ENCODE peak calls at places on chromosomes 12 and 14, in eight cellular contexts. One of them, this sample, is unnamed.

GRCh38 chr12:32946504-32947131 is 50.0 kb upstream of the PKP2 start:
- DNase-seq in tibial artery: no peak
- DNase-seq in neuronal stem cell: no peak
- DNase-seq in tibial nerve: no peak
- DNase-seq in pancreas: no peak
- DNase-seq in right lobe of liver: no peak
- DNase-seq in fibroblast of lung: no peak
- DNase-seq in HCT116: no peak
- DNase-seq in this sample: no peak

GRCh38 chr14:95701846-95702221 is 12.1 kb downstream of the TCL1A start:
- DNase-seq in tibial artery: no peak
- DNase-seq in neuronal stem cell: no peak
- DNase-seq in tibial nerve: no peak
- DNase-seq in pancreas: no peak
- DNase-seq in right lobe of liver: no peak
- DNase-seq in fibroblast of lung: peak
- DNase-seq in HCT116: no peak
- DNase-seq in this sample: no peak

GRCh38 chr12:131950182-131950913 is 606 bp downstream of the EP400 start:
- DNase-seq in tibial artery: no peak
- DNase-seq in neuronal stem cell: no peak
- DNase-seq in tibial nerve: no peak
- DNase-seq in pancreas: no peak
- DNase-seq in right lobe of liver: peak
- DNase-seq in fibroblast of lung: no peak
- DNase-seq in HCT116: no peak
- DNase-seq in this sample: no peak

GRCh38 chr14:30064454-30064853 is 136.8 kb upstream of the PRKD1 start:
- DNase-seq in tibial artery: no peak
- DNase-seq in neuronal stem cell: no peak
- DNase-seq in tibial nerve: no peak
- DNase-seq in pancreas: no peak
- DNase-seq in right lobe of liver: no peak
- DNase-seq in fibroblast of lung: peak
- DNase-seq in HCT116: no peak
- DNase-seq in this sample: no peak

GRCh38 chr12:111529424-111530368 is 69.4 kb downstream of the ATXN2 start:
- DNase-seq in tibial artery: no peak
- DNase-seq in neuronal stem cell: peak
- DNase-seq in tibial nerve: no peak
- DNase-seq in pancreas: peak
- DNase-seq in right lobe of liver: no peak
- DNase-seq in fibroblast of lung: peak
- DNase-seq in HCT116: peak
- DNase-seq in this sample: no peak

GRCh38 chr12:96208346-96208745 is 14.2 kb downstream of the ELK3 start:
- DNase-seq in tibial artery: no peak
- DNase-seq in neuronal stem cell: no peak
- DNase-seq in tibial nerve: no peak
- DNase-seq in pancreas: no peak
- DNase-seq in right lobe of liver: no peak
- DNase-seq in fibroblast of lung: peak
- DNase-seq in HCT116: no peak
- DNase-seq in this sample: no peak

GRCh38 chr14:58108717-58109116 is 43.3 kb downstream of the ARMH4 start:
- DNase-seq in tibial artery: no peak
- DNase-seq in neuronal stem cell: no peak
- DNase-seq in tibial nerve: no peak
- DNase-seq in pancreas: no peak
- DNase-seq in right lobe of liver: no peak
- DNase-seq in fibroblast of lung: no peak
- DNase-seq in HCT116: no peak
- DNase-seq in this sample: no peak

GRCh38 chr14:102883028-102883953 is 39.2 kb upstream of the AMN start:
- DNase-seq in tibial artery: no peak
- DNase-seq in neuronal stem cell: no peak
- DNase-seq in tibial nerve: no peak
- DNase-seq in pancreas: no peak
- DNase-seq in right lobe of liver: no peak
- DNase-seq in fibroblast of lung: no peak
- DNase-seq in HCT116: no peak
- DNase-seq in this sample: no peak

GRCh38 chr12:1531160-1531653 is 63.2 kb downstream of the FBXL14 start:
- DNase-seq in tibial artery: no peak
- DNase-seq in neuronal stem cell: no peak
- DNase-seq in tibial nerve: no peak
- DNase-seq in pancreas: peak
- DNase-seq in right lobe of liver: no peak
- DNase-seq in fibroblast of lung: no peak
- DNase-seq in HCT116: no peak
- DNase-seq in this sample: no peak

GRCh38 chr14:77204457-77204796 is 22.8 kb downstream of the TMEM63C start:
- DNase-seq in tibial artery: no peak
- DNase-seq in neuronal stem cell: no peak
- DNase-seq in tibial nerve: no peak
- DNase-seq in pancreas: no peak
- DNase-seq in right lobe of liver: no peak
- DNase-seq in fibroblast of lung: no peak
- DNase-seq in HCT116: no peak
- DNase-seq in this sample: peak
- H3K27ac ChIP-seq in tibial artery: no peak
- H3K27ac ChIP-seq in neuronal stem cell: no peak
- H3K27ac ChIP-seq in tibial nerve: no peak
- H3K27ac ChIP-seq in pancreas: no peak
- H3K27ac ChIP-seq in right lobe of liver: no peak
- H3K27ac ChIP-seq in fibroblast of lung: no peak
- H3K27ac ChIP-seq in HCT116: no peak
- H3K27ac ChIP-seq in this sample: no peak

DNA sequence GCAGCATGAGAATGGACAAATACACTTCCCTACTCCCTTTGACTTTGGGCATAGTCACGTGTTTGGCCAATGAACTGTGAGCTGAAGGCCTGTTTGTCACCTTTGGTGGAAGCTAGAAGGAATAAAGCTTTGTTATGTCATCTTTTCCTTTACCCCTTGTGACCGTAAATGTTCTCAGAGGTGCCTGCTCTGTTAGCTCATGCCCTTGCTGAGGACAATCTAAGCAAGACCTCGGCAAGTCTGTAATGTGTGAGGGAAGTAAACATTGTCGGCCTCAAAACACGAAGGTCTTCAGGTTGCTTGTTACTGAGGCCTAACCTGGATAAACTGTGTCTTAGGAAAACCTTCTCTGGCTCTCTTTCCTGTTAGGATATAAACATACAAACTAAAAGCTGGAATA is 354.2 kb downstream of the TMEM132D start:
- DNase-seq in tibial artery: no peak
- DNase-seq in neuronal stem cell: no peak
- DNase-seq in tibial nerve: no peak
- DNase-seq in pancreas: no peak
- DNase-seq in right lobe of liver: no peak
- DNase-seq in fibroblast of lung: no peak
- DNase-seq in HCT116: no peak
- DNase-seq in this sample: no peak
- H3K27ac ChIP-seq in tibial artery: no peak
- H3K27ac ChIP-seq in neuronal stem cell: no peak
- H3K27ac ChIP-seq in tibial nerve: no peak
- H3K27ac ChIP-seq in pancreas: peak
- H3K27ac ChIP-seq in right lobe of liver: no peak
- H3K27ac ChIP-seq in fibroblast of lung: no peak
- H3K27ac ChIP-seq in HCT116: no peak
- H3K27ac ChIP-seq in this sample: no peak

GRCh38 chr14:34548472-34548981 is 9.0 kb upstream of the EAPP start:
- DNase-seq in tibial artery: peak
- DNase-seq in neuronal stem cell: no peak
- DNase-seq in tibial nerve: no peak
- DNase-seq in pancreas: no peak
- DNase-seq in right lobe of liver: peak
- DNase-seq in fibroblast of lung: no peak
- DNase-seq in HCT116: no peak
- DNase-seq in this sample: no peak
- H3K27ac ChIP-seq in tibial artery: peak
- H3K27ac ChIP-seq in neuronal stem cell: no peak
- H3K27ac ChIP-seq in tibial nerve: peak
- H3K27ac ChIP-seq in pancreas: no peak
- H3K27ac ChIP-seq in right lobe of liver: no peak
- H3K27ac ChIP-seq in fibroblast of lung: no peak
- H3K27ac ChIP-seq in HCT116: peak
- H3K27ac ChIP-seq in this sample: no peak

GRCh38 chr14:72616294-72616693 is 277.6 kb downstream of the DPF3 start:
- DNase-seq in tibial artery: peak
- DNase-seq in neuronal stem cell: no peak
- DNase-seq in tibial nerve: no peak
- DNase-seq in pancreas: no peak
- DNase-seq in right lobe of liver: no peak
- DNase-seq in fibroblast of lung: no peak
- DNase-seq in HCT116: no peak
- DNase-seq in this sample: no peak

GRCh38 chr14:72619071-72619710 is 274.7 kb downstream of the DPF3 start:
- DNase-seq in tibial artery: no peak
- DNase-seq in neuronal stem cell: no peak
- DNase-seq in tibial nerve: no peak
- DNase-seq in pancreas: no peak
- DNase-seq in right lobe of liver: no peak
- DNase-seq in fibroblast of lung: no peak
- DNase-seq in HCT116: no peak
- DNase-seq in this sample: no peak

GRCh38 chr14:72618424-72618823 is 275.5 kb downstream of the DPF3 start:
- DNase-seq in tibial artery: no peak
- DNase-seq in neuronal stem cell: no peak
- DNase-seq in tibial nerve: no peak
- DNase-seq in pancreas: no peak
- DNase-seq in right lobe of liver: no peak
- DNase-seq in fibroblast of lung: no peak
- DNase-seq in HCT116: no peak
- DNase-seq in this sample: no peak

GRCh38 chr14:72616811-72617210 is 277.1 kb downstream of the DPF3 start:
- DNase-seq in tibial artery: no peak
- DNase-seq in neuronal stem cell: no peak
- DNase-seq in tibial nerve: no peak
- DNase-seq in pancreas: no peak
- DNase-seq in right lobe of liver: no peak
- DNase-seq in fibroblast of lung: no peak
- DNase-seq in HCT116: no peak
- DNase-seq in this sample: no peak

GRCh38 chr14:72617391-72618011 is 276.4 kb downstream of the DPF3 start:
- DNase-seq in tibial artery: no peak
- DNase-seq in neuronal stem cell: peak
- DNase-seq in tibial nerve: no peak
- DNase-seq in pancreas: no peak
- DNase-seq in right lobe of liver: no peak
- DNase-seq in fibroblast of lung: peak
- DNase-seq in HCT116: no peak
- DNase-seq in this sample: no peak
- H3K27ac ChIP-seq in tibial artery: peak
- H3K27ac ChIP-seq in neuronal stem cell: no peak
- H3K27ac ChIP-seq in tibial nerve: no peak
- H3K27ac ChIP-seq in pancreas: no peak
- H3K27ac ChIP-seq in right lobe of liver: no peak
- H3K27ac ChIP-seq in fibroblast of lung: peak
- H3K27ac ChIP-seq in HCT116: no peak
- H3K27ac ChIP-seq in this sample: no peak

GRCh38 chr14:68891851-68892660 is 87.0 kb downstream of the ACTN1 start:
- DNase-seq in tibial artery: no peak
- DNase-seq in neuronal stem cell: no peak
- DNase-seq in tibial nerve: no peak
- DNase-seq in pancreas: peak
- DNase-seq in right lobe of liver: no peak
- DNase-seq in fibroblast of lung: peak
- DNase-seq in HCT116: no peak
- DNase-seq in this sample: no peak

GRCh38 chr14:68890173-68890931 is 88.8 kb downstream of the ACTN1 start:
- DNase-seq in tibial artery: no peak
- DNase-seq in neuronal stem cell: no peak
- DNase-seq in tibial nerve: peak
- DNase-seq in pancreas: peak
- DNase-seq in right lobe of liver: no peak
- DNase-seq in fibroblast of lung: no peak
- DNase-seq in HCT116: no peak
- DNase-seq in this sample: no peak

GRCh38 chr14:68888025-68888850 is 90.9 kb downstream of the ACTN1 start:
- DNase-seq in tibial artery: peak
- DNase-seq in neuronal stem cell: no peak
- DNase-seq in tibial nerve: no peak
- DNase-seq in pancreas: peak
- DNase-seq in right lobe of liver: no peak
- DNase-seq in fibroblast of lung: peak
- DNase-seq in HCT116: no peak
- DNase-seq in this sample: no peak

GRCh38 chr14:68886109-68886434 is 93.0 kb downstream of the ACTN1 start:
- DNase-seq in tibial artery: no peak
- DNase-seq in neuronal stem cell: no peak
- DNase-seq in tibial nerve: no peak
- DNase-seq in pancreas: no peak
- DNase-seq in right lobe of liver: no peak
- DNase-seq in fibroblast of lung: no peak
- DNase-seq in HCT116: no peak
- DNase-seq in this sample: no peak

DNA sequence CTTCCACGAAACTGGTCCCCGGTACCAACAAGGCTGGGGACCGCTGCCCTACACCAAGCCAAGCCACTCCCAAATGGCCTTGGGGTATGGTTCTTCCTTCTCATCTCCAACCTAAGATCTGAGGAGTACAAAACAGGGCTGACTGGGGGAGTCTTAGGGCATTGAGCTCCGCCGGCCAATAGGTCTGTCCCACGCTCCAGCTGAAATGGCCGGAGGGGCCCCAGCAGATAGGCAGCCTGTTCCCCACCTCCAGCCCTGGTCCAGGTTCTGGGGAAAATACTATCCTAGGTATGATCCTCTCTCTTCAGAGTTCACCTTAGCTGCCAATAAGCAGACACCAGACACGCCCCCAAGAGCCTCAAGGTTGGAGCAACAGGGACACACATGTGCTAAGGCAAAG is 90.2 kb downstream of the ACTN1 start:
- DNase-seq in tibial artery: no peak
- DNase-seq in neuronal stem cell: no peak
- DNase-seq in tibial nerve: no peak
- DNase-seq in pancreas: peak
- DNase-seq in right lobe of liver: no peak
- DNase-seq in fibroblast of lung: no peak
- DNase-seq in HCT116: no peak
- DNase-seq in this sample: no peak
- H3K27ac ChIP-seq in tibial artery: peak
- H3K27ac ChIP-seq in neuronal stem cell: no peak
- H3K27ac ChIP-seq in tibial nerve: no peak
- H3K27ac ChIP-seq in pancreas: no peak
- H3K27ac ChIP-seq in right lobe of liver: no peak
- H3K27ac ChIP-seq in fibroblast of lung: no peak
- H3K27ac ChIP-seq in HCT116: no peak
- H3K27ac ChIP-seq in this sample: no peak

This sample was measured in substantia nigra.